ENCODE peak calls at places on chromosomes 12 and 14, in four cellular contexts. P is K562, B is GM12878, V is HepG2. W is an unnamed sample.

GRCh38 chr12:53192531-53193021 is 11.9 kb upstream of the CSAD start:
- DNase-seq in V (no peak), P (no peak), B (no peak), W (no peak)

GRCh38 chr12:92439397-92439779 is 263.4 kb upstream of the PLEKHG7 start:
- DNase-seq in P (no peak), B (no peak), V (no peak), W (no peak)

GRCh38 chr14:53412819-53413664 is 259.9 kb upstream of the DDHD1 start:
- DNase-seq in P (no peak), B (no peak), V (peak; percentile 30), W (no peak)

GRCh38 chr12:87196329-87196728 is 832.9 kb downstream of the C12orf50 start:
- DNase-seq in B (no peak), V (no peak), P (no peak), W (no peak)

GRCh38 chr14:103943673-103944072 is 1.3 kb upstream of the RD3L start:
- DNase-seq in B (no peak), V (no peak), P (peak; percentile 77), W (no peak)

GRCh38 chr12:66048843-66049537 is 81.6 kb downstream of the LLPH start:
- DNase-seq in P (no peak), B (no peak), V (peak; percentile 98), W (no peak)

GRCh38 chr14:105491366-105492006 is 440 bp downstream of the TEDC1 start:
- DNase-seq in V (peak; percentile 77), B (peak; percentile 58), P (peak; percentile 86), W (peak; percentile 90)

GRCh38 chr14:59679872-59680271 is 103.3 kb upstream of the CCDC175 start:
- DNase-seq in P (no peak), V (no peak), B (no peak), W (no peak)

GRCh38 chr12:122747224-122748175 is 5.1 kb upstream of the DENR start:
- DNase-seq in V (no peak), P (no peak), B (no peak), W (no peak)

GRCh38 chr12:65334534-65334933 is 56.1 kb downstream of the MSRB3 start:
- DNase-seq in V (no peak), B (no peak), P (no peak), W (no peak)

GRCh38 chr12:1350055-1350933 is 244.1 kb downstream of the FBXL14 start:
- DNase-seq in B (no peak), V (no peak), P (no peak), W (no peak)
- TF ChIP-seq SP1 in B (no peak), V (no peak), P (no peak), W (no peak)

GRCh38 chr12:49868952-49869815 is 26.3 kb upstream of the BCDIN3D start:
- DNase-seq in B (no peak), V (peak; percentile 35), P (peak; percentile 97), W (no peak)
- TF ChIP-seq USF2 in B (no peak), V (no peak), P (no peak), W (no peak)

GRCh38 chr12:58441483-58441882 is 478.8 kb downstream of the LRIG3 start:
- DNase-seq in P (no peak), B (no peak), V (no peak), W (no peak)

GRCh38 chr12:58443273-58443980 is 476.9 kb downstream of the LRIG3 start:
- DNase-seq in B (no peak), P (no peak), V (peak; percentile 28), W (peak; percentile 29)

GRCh38 chr12:58443981-58444371 is 476.3 kb downstream of the LRIG3 start:
- DNase-seq in B (no peak), P (no peak), V (no peak), W (no peak)
- TF ChIP-seq SP1 in B (no peak), P (no peak), V (no peak), W (no peak)

GRCh38 chr12:124289634-124290600 is 5.0 kb upstream of the RFLNA start:
- DNase-seq in P (no peak), B (no peak), V (no peak), W (no peak)
- TF ChIP-seq USF2 in P (no peak), B (no peak), V (no peak), W (no peak)